ENCODE peak calls at places on chromosomes 12 and 14, in five cellular contexts. O is K562, S is suprapubic skin, E is HepG2, R is tibial nerve. Z is an unnamed sample.

GRCh38 chr12:115312901-115313300 is 628.9 kb upstream of the TBX3 start:
- DNase-seq in O (no peak), S (no peak), E (no peak), R (no peak), Z (no peak)

GRCh38 chr14:72616294-72616693 is 277.6 kb downstream of the DPF3 start:
- DNase-seq in O (no peak), S (no peak), E (no peak), R (no peak), Z (no peak)

GRCh38 chr14:90568405-90568804 is 171.6 kb downstream of the CALM1 start:
- DNase-seq in O (no peak), S (no peak), E (no peak), R (no peak), Z (no peak)

GRCh38 chr14:71985538-71986234 is 53.5 kb downstream of the RGS6 start:
- DNase-seq in O (no peak), S (no peak), E (no peak), R (no peak), Z (no peak)

GRCh38 chr14:77051101-77051500 is 22.6 kb upstream of the IRF2BPL start:
- DNase-seq in O (no peak), S (no peak), E (no peak), R (no peak), Z (peak)

GRCh38 chr14:91337699-91338335 is 79.8 kb downstream of the CCDC88C start:
- DNase-seq in O (no peak), S (no peak), E (no peak), R (no peak), Z (no peak)

GRCh38 chr14:30354439-30354838 is 204.5 kb upstream of the G2E3 start:
- DNase-seq in O (no peak), S (no peak), E (no peak), R (no peak), Z (no peak)

GRCh38 chr12:53060721-53061276 is 10.9 kb downstream of the TNS2 start:
- DNase-seq in O (no peak), S (no peak), E (no peak), R (peak), Z (peak)

GRCh38 chr14:101457177-101457935 is 103.9 kb upstream of the DIO3 start:
- DNase-seq in O (no peak), S (no peak), E (no peak), R (no peak), Z (no peak)

DNA sequence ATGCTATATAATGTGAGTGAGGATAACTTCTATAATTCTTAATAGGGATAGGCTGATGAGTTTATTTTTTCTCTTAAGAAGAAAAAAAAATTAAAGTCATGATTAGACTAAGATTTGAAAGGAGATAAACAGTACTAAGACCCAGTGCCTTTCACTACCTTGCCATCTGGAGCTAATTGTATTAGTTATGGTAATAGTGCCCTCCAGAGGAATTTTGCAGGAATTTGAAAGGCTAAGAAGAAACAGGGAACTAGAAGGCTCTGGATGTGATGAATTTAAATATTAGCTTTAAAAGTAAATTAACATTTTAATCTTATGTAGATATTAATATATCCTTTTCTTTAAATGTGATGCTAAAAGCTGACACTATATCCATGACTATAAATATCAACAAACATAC is 36.6 kb upstream of the PIK3C2G start:
- DNase-seq in O (no peak), S (no peak), E (peak), R (no peak), Z (no peak)
- TF ChIP-seq CTCF in O (no peak), S (no peak), E (peak), R (peak), Z (no peak)

DNA sequence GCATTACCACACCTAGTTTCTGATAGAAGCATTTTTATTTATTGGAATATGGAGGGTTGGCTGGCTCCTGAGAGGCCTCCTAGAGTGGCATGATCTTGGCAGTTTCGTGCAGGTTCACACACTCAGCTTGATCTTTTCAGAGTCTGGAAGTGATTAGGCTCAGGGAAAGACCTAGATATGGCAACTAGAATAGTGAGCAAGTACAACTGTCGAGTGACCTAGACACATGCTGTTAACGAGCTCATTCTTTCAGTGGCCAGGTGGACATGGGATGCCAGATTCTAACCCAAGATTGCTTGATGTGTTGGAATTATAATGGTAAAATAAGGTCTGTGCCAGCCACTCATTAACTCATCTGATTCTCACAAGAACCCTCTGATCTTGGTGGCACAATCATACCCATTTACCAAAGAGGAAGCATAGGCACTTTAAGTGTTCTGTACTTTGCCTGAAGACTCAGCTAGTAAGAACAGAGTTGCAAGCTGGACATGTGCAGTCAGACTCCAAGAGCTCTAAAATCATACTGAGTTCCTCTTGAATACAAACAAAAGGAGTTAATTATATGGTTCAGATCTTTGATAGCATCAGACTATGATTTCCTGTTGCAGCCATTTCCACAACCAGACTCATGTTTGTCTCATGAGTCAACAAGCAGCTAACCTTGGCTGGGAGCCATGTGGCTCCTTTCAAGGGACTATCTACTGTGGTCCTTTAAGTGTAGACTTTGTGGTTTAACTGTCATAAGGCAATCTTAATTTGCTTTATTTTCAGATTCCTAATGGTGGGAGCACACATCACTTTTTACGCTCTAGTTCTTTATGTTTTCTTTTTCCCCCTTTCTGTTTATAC is 144.2 kb downstream of the PLEKHA5 start:
- DNase-seq in O (peak), S (no peak), E (peak), R (no peak), Z (peak)
- TF ChIP-seq EP300 in O (no peak), S (no peak), E (no peak), R (no peak), Z (no peak)

GRCh38 chr12:123077298-123078113 is 73.4 kb downstream of the PITPNM2 start:
- DNase-seq in O (no peak), S (no peak), E (no peak), R (no peak), Z (no peak)
- TF ChIP-seq CTCF in O (no peak), S (no peak), E (no peak), R (no peak), Z (no peak)

GRCh38 chr14:61152851-61153364 is 128.2 kb downstream of the TMEM30B start:
- DNase-seq in O (no peak), S (no peak), E (peak), R (no peak), Z (no peak)
- TF ChIP-seq EP300 in O (no peak), S (no peak), E (no peak), R (no peak), Z (no peak)

GRCh38 chr14:24135834-24136683 is at the start of gene PSME1:
- DNase-seq in O (peak), S (peak), E (peak), R (peak), Z (peak)
- TF ChIP-seq CTCF in O (no peak), S (no peak), E (peak), R (peak), Z (no peak)

GRCh38 chr12:119176267-119177055 is 2.3 kb upstream of the HSPB8 start:
- DNase-seq in O (no peak), S (peak), E (peak), R (peak), Z (peak)
- TF ChIP-seq EP300 in O (no peak), S (no peak), E (no peak), R (no peak), Z (peak)

GRCh38 chr12:69672195-69672594 is 26.9 kb downstream of the BEST3 start:
- DNase-seq in O (no peak), S (no peak), E (no peak), R (no peak), Z (no peak)

GRCh38 chr12:69682136-69682755 is 16.9 kb downstream of the BEST3 start:
- DNase-seq in O (no peak), S (no peak), E (no peak), R (no peak), Z (no peak)

GRCh38 chr12:69671597-69671996 is 27.5 kb downstream of the BEST3 start:
- DNase-seq in O (peak), S (no peak), E (no peak), R (no peak), Z (no peak)

GRCh38 chr12:69679119-69679518 is 20.0 kb downstream of the BEST3 start:
- DNase-seq in O (no peak), S (no peak), E (no peak), R (no peak), Z (no peak)

GRCh38 chr12:69676257-69677012 is 22.7 kb downstream of the BEST3 start:
- DNase-seq in O (no peak), S (no peak), E (no peak), R (no peak), Z (no peak)
- TF ChIP-seq CTCF in O (no peak), S (no peak), E (no peak), R (no peak), Z (no peak)

DNA sequence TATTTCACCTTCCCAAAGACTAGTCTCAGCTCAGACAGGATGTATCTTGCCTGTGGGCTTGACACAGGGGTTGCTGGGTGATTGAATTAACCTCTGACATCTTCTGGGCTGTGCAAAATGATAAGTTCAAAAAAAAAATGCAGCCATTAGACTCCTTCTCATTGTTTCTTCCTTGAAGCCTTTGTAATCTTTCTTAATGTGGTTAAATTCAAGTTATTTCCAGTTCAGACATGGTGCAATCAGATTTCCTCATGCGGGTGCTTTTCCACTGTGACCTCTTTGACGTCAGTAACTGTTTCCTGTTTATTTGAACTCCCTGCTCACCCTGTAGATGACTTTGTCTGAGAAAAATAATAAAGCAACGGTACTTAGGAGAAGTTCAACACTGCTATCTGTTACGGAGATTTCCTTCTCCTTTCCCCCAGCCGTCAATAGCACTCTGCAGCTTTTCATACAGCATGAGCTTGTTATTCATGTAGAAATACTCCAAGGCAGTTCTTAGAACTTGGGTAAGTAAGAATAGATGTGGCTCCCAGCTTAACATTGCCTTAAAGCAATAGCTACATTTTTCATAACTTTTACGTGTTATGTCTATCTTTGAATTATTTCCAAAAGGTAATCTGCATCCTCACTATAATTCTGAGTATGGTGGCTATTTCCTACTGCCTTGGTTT is 155.5 kb downstream of the PRKCH start:
- DNase-seq in O (peak), S (no peak), E (no peak), R (no peak), Z (peak)
- TF ChIP-seq EP300 in O (no peak), S (no peak), E (no peak), R (peak), Z (peak)

Z was measured in stomach.